ENCODE peak calls at places on chromosomes 2 and 18, in ten cellular contexts. One of them, this sample, is unnamed.

GRCh38 chr2:38146917-38147307 is 71.0 kb upstream of the CYP1B1 start:
- DNase-seq in endothelial cell: no peak
- DNase-seq in cardiac muscle cell: peak
- DNase-seq in WTC11: no peak
- DNase-seq in thoracic aorta: peak
- DNase-seq in brain microvascular endothelial cell: peak
- DNase-seq in psoas muscle: no peak
- DNase-seq in dorsolateral prefrontal cortex: no peak
- DNase-seq in uterus: peak
- DNase-seq in GM20000: peak
- DNase-seq in this sample: peak

GRCh38 chr2:155223781-155224406 is 525.4 kb downstream of the KCNJ3 start:
- DNase-seq in dorsolateral prefrontal cortex: no peak
- DNase-seq in thoracic aorta: no peak
- DNase-seq in psoas muscle: no peak
- DNase-seq in endothelial cell: no peak
- DNase-seq in WTC11: no peak
- DNase-seq in brain microvascular endothelial cell: no peak
- DNase-seq in GM20000: peak
- DNase-seq in uterus: no peak
- DNase-seq in cardiac muscle cell: no peak
- DNase-seq in this sample: no peak

GRCh38 chr2:193539188-193539587 is 1344.5 kb upstream of the TMEFF2 start:
- DNase-seq in cardiac muscle cell: no peak
- DNase-seq in WTC11: no peak
- DNase-seq in GM20000: peak
- DNase-seq in thoracic aorta: no peak
- DNase-seq in dorsolateral prefrontal cortex: no peak
- DNase-seq in uterus: no peak
- DNase-seq in brain microvascular endothelial cell: no peak
- DNase-seq in endothelial cell: no peak
- DNase-seq in psoas muscle: no peak
- DNase-seq in this sample: no peak

GRCh38 chr18:73787316-73787715 is 360.3 kb downstream of the FBXO15 start:
- DNase-seq in brain microvascular endothelial cell: no peak
- DNase-seq in thoracic aorta: no peak
- DNase-seq in GM20000: no peak
- DNase-seq in endothelial cell: no peak
- DNase-seq in dorsolateral prefrontal cortex: no peak
- DNase-seq in psoas muscle: no peak
- DNase-seq in cardiac muscle cell: no peak
- DNase-seq in uterus: no peak
- DNase-seq in WTC11: no peak
- DNase-seq in this sample: no peak

GRCh38 chr2:50863218-50863617 is 168.7 kb downstream of the NRXN1 start:
- DNase-seq in thoracic aorta: no peak
- DNase-seq in psoas muscle: no peak
- DNase-seq in brain microvascular endothelial cell: no peak
- DNase-seq in endothelial cell: no peak
- DNase-seq in WTC11: no peak
- DNase-seq in uterus: no peak
- DNase-seq in cardiac muscle cell: no peak
- DNase-seq in dorsolateral prefrontal cortex: no peak
- DNase-seq in GM20000: no peak
- DNase-seq in this sample: no peak

GRCh38 chr2:72062336-72062735 is 85.3 kb downstream of the CYP26B1 start:
- DNase-seq in psoas muscle: no peak
- DNase-seq in cardiac muscle cell: peak
- DNase-seq in GM20000: no peak
- DNase-seq in brain microvascular endothelial cell: no peak
- DNase-seq in WTC11: no peak
- DNase-seq in dorsolateral prefrontal cortex: no peak
- DNase-seq in uterus: no peak
- DNase-seq in endothelial cell: no peak
- DNase-seq in thoracic aorta: no peak
- DNase-seq in this sample: no peak

GRCh38 chr18:50401888-50402287 is 27.0 kb downstream of the SKA1 start:
- DNase-seq in endothelial cell: no peak
- DNase-seq in psoas muscle: peak
- DNase-seq in GM20000: no peak
- DNase-seq in uterus: no peak
- DNase-seq in thoracic aorta: no peak
- DNase-seq in cardiac muscle cell: peak
- DNase-seq in brain microvascular endothelial cell: no peak
- DNase-seq in dorsolateral prefrontal cortex: no peak
- DNase-seq in WTC11: peak
- DNase-seq in this sample: no peak

GRCh38 chr2:653645-654425 is 23.4 kb downstream of the TMEM18 start:
- DNase-seq in cardiac muscle cell: no peak
- DNase-seq in WTC11: no peak
- DNase-seq in psoas muscle: no peak
- DNase-seq in dorsolateral prefrontal cortex: no peak
- DNase-seq in GM20000: no peak
- DNase-seq in thoracic aorta: no peak
- DNase-seq in uterus: no peak
- DNase-seq in endothelial cell: no peak
- DNase-seq in brain microvascular endothelial cell: no peak
- DNase-seq in this sample: no peak

GRCh38 chr18:62637807-62638687 is 77.3 kb upstream of the PHLPP1 start:
- DNase-seq in cardiac muscle cell: peak
- DNase-seq in thoracic aorta: no peak
- DNase-seq in uterus: no peak
- DNase-seq in endothelial cell: peak
- DNase-seq in WTC11: peak
- DNase-seq in GM20000: peak
- DNase-seq in dorsolateral prefrontal cortex: no peak
- DNase-seq in psoas muscle: no peak
- DNase-seq in brain microvascular endothelial cell: peak
- DNase-seq in this sample: no peak

GRCh38 chr2:217826505-217826904 is 176.3 kb downstream of the TNS1 start:
- DNase-seq in brain microvascular endothelial cell: no peak
- DNase-seq in dorsolateral prefrontal cortex: no peak
- DNase-seq in uterus: no peak
- DNase-seq in WTC11: no peak
- DNase-seq in GM20000: no peak
- DNase-seq in endothelial cell: no peak
- DNase-seq in psoas muscle: peak
- DNase-seq in thoracic aorta: no peak
- DNase-seq in cardiac muscle cell: no peak
- DNase-seq in this sample: no peak

GRCh38 chr2:288002-288742 is at the start of gene ALKAL2:
- DNase-seq in GM20000: peak
- DNase-seq in psoas muscle: no peak
- DNase-seq in WTC11: peak
- DNase-seq in brain microvascular endothelial cell: no peak
- DNase-seq in cardiac muscle cell: peak
- DNase-seq in thoracic aorta: no peak
- DNase-seq in uterus: peak
- DNase-seq in endothelial cell: peak
- DNase-seq in dorsolateral prefrontal cortex: no peak
- DNase-seq in this sample: no peak

GRCh38 chr2:85578243-85579180 is 1.1 kb downstream of the VAMP8 start:
- DNase-seq in endothelial cell: no peak
- DNase-seq in brain microvascular endothelial cell: no peak
- DNase-seq in dorsolateral prefrontal cortex: no peak
- DNase-seq in GM20000: peak
- DNase-seq in psoas muscle: peak
- DNase-seq in thoracic aorta: no peak
- DNase-seq in cardiac muscle cell: no peak
- DNase-seq in uterus: no peak
- DNase-seq in WTC11: no peak
- DNase-seq in this sample: no peak

GRCh38 chr2:25286025-25286400 is 55.7 kb downstream of the DNMT3A start:
- DNase-seq in GM20000: peak
- DNase-seq in uterus: no peak
- DNase-seq in dorsolateral prefrontal cortex: no peak
- DNase-seq in endothelial cell: no peak
- DNase-seq in cardiac muscle cell: no peak
- DNase-seq in thoracic aorta: no peak
- DNase-seq in brain microvascular endothelial cell: peak
- DNase-seq in WTC11: no peak
- DNase-seq in psoas muscle: no peak
- DNase-seq in this sample: no peak

DNA sequence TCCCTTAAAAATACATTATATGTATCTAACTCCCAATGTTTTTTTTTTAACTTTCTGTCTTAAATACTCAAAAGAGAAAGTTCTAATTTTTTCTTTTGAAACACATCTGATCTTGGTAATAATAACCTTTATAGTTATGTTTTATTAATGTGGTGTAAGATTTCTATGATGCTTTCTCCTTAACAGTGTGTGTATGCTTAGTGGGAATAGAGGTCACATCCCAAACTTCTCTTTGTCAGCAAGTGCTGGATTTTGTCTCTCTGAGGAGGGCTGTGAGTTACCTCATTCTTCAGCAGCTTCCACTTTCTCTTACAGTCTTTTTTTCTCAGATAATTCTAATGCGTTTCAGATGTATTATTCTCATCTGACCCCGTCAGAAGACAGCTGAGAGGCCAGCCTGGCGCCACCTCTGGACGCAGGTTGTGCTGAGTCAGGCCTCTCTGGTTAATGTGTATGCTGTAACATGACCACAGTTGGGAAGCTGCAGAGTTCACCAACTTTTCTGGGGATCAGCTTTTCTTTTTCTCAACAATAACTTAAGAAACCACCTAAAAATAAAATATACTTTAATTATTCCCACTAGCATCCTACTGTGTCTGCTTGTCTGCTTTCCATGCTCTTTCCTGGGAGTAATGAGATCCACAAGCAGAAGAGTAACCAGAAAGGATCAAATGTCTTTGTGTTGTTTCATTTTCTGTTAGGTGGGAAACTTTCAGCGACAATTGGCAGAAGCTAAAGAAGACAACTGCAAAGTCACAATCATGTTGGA is 79.5 kb downstream of the CCDC150 start:
- DNase-seq in WTC11: peak
- DNase-seq in cardiac muscle cell: peak
- DNase-seq in thoracic aorta: no peak
- DNase-seq in psoas muscle: no peak
- DNase-seq in dorsolateral prefrontal cortex: no peak
- DNase-seq in brain microvascular endothelial cell: peak
- DNase-seq in uterus: no peak
- DNase-seq in GM20000: no peak
- DNase-seq in endothelial cell: peak
- DNase-seq in this sample: no peak
- TF ChIP-seq CTCF in WTC11: no peak
- TF ChIP-seq CTCF in cardiac muscle cell: peak
- TF ChIP-seq CTCF in thoracic aorta: no peak
- TF ChIP-seq CTCF in psoas muscle: no peak
- TF ChIP-seq CTCF in dorsolateral prefrontal cortex: no peak
- TF ChIP-seq CTCF in brain microvascular endothelial cell: peak
- TF ChIP-seq CTCF in uterus: no peak
- TF ChIP-seq CTCF in GM20000: no peak
- TF ChIP-seq CTCF in endothelial cell: no peak
- TF ChIP-seq CTCF in this sample: no peak

DNA sequence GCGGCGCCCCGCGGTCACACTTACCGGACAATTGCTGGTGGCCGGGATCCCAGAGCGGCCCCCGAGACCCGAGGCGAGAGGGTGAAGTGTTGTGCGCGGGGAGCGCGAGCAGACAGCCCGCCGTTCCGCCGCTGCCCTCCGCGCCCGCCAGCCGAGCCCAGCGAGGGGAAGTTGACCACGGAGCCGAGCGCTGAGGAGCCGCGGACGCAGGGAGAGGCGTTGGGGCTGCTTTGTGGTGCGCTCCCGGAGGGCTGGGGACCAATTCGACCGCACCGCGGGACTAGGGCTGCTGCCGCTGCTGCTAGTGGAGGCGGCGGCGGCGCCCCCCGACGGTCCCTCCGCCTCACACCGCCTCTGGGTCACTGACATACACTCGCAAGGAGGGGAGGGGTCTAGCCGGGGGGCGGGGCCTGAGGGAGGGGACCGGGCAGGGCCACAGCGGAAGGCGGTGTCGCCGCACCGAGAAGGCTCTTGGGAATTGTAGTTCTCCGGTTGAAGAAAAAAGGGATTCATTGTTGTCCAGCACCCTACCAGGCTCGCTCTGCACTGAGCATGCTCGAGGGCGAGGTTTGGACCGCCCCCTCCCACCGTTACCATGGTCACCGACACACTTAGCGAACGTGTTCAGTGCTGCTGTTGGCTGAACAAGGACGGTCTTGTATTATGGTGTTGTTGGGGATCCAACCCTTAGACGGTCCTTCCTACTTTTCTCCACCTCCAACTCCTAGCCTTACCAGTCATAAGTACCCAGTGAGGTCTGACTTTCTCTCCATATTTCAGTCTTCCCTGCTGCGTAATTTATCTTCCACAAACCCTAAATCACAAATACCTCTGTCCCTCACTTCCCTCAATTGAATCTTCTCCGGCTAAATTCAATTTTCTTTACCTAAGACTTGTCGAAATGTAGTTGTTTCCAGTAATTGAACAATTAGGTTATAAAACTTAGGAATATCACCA is at the start of gene PELI1:
- DNase-seq in cardiac muscle cell: peak
- DNase-seq in GM20000: peak
- DNase-seq in brain microvascular endothelial cell: peak
- DNase-seq in uterus: peak
- DNase-seq in thoracic aorta: peak
- DNase-seq in dorsolateral prefrontal cortex: peak
- DNase-seq in WTC11: peak
- DNase-seq in psoas muscle: peak
- DNase-seq in endothelial cell: peak
- DNase-seq in this sample: peak
- TF ChIP-seq CTCF in cardiac muscle cell: peak
- TF ChIP-seq CTCF in GM20000: peak
- TF ChIP-seq CTCF in brain microvascular endothelial cell: peak
- TF ChIP-seq CTCF in uterus: peak
- TF ChIP-seq CTCF in thoracic aorta: peak
- TF ChIP-seq CTCF in dorsolateral prefrontal cortex: no peak
- TF ChIP-seq CTCF in WTC11: no peak
- TF ChIP-seq CTCF in psoas muscle: peak
- TF ChIP-seq CTCF in endothelial cell: no peak
- TF ChIP-seq CTCF in this sample: no peak

GRCh38 chr18:47899107-47899840 is 31.2 kb downstream of the SMAD2 start:
- DNase-seq in GM20000: no peak
- DNase-seq in cardiac muscle cell: peak
- DNase-seq in WTC11: no peak
- DNase-seq in psoas muscle: no peak
- DNase-seq in dorsolateral prefrontal cortex: no peak
- DNase-seq in uterus: no peak
- DNase-seq in brain microvascular endothelial cell: no peak
- DNase-seq in thoracic aorta: no peak
- DNase-seq in endothelial cell: no peak
- DNase-seq in this sample: no peak
- TF ChIP-seq CTCF in GM20000: no peak
- TF ChIP-seq CTCF in cardiac muscle cell: peak
- TF ChIP-seq CTCF in WTC11: no peak
- TF ChIP-seq CTCF in psoas muscle: no peak
- TF ChIP-seq CTCF in dorsolateral prefrontal cortex: no peak
- TF ChIP-seq CTCF in uterus: no peak
- TF ChIP-seq CTCF in brain microvascular endothelial cell: no peak
- TF ChIP-seq CTCF in thoracic aorta: no peak
- TF ChIP-seq CTCF in endothelial cell: no peak
- TF ChIP-seq CTCF in this sample: no peak

DNA sequence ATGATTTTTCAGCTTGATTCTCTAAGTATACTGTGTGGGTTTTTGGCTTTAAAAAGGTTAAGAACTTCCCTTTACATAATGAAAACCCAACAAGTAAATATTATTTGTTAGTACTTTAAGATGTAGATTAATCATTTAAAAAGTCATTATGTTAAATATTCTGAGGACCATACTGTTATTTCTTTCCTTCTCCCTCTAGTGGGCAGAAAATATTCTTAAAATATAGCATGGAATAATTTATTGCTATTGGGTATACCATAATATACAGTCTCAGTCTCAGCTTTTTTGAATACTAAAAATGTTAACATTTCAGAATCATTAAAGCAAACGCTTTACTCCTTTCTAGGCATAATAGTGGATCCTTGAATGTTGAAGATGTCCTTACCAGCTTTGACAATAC is 28.1 kb downstream of the CAMKMT start:
- DNase-seq in WTC11: no peak
- DNase-seq in endothelial cell: no peak
- DNase-seq in uterus: no peak
- DNase-seq in psoas muscle: no peak
- DNase-seq in brain microvascular endothelial cell: no peak
- DNase-seq in cardiac muscle cell: peak
- DNase-seq in thoracic aorta: no peak
- DNase-seq in dorsolateral prefrontal cortex: no peak
- DNase-seq in GM20000: no peak
- DNase-seq in this sample: no peak
- TF ChIP-seq CTCF in WTC11: no peak
- TF ChIP-seq CTCF in endothelial cell: peak
- TF ChIP-seq CTCF in uterus: no peak
- TF ChIP-seq CTCF in psoas muscle: no peak
- TF ChIP-seq CTCF in brain microvascular endothelial cell: no peak
- TF ChIP-seq CTCF in cardiac muscle cell: peak
- TF ChIP-seq CTCF in thoracic aorta: no peak
- TF ChIP-seq CTCF in dorsolateral prefrontal cortex: no peak
- TF ChIP-seq CTCF in GM20000: no peak
- TF ChIP-seq CTCF in this sample: no peak

This sample was measured in omental fat pad.